ENCODE peak calls at places on chromosomes 5 and 9, in five cellular contexts. O, F, E, R and A are unnamed samples.

GRCh38 chr5:2038337-2039179 is 155.8 kb upstream of the IRX4 start:
- DNase-seq in O (peak), F (peak), E (peak), R (peak), A (peak)

GRCh38 chr9:99852617-99853016 is 30.9 kb downstream of the NR4A3 start:
- DNase-seq in O (no peak), F (no peak), E (no peak), R (no peak), A (no peak)

GRCh38 chr5:127011151-127011550 is 19.2 kb downstream of the MARCHF3 start:
- DNase-seq in O (no peak), F (no peak), E (no peak), R (no peak), A (no peak)

GRCh38 chr5:176916337-176916736 is 17.2 kb upstream of the HK3 start:
- DNase-seq in O (no peak), F (no peak), E (no peak), R (no peak), A (no peak)

GRCh38 chr5:117463836-117464235 is 889.2 kb upstream of the SEMA6A start:
- DNase-seq in O (no peak), F (no peak), E (no peak), R (no peak), A (no peak)

GRCh38 chr5:75412111-75412990 is 75.3 kb downstream of the HMGCR start:
- DNase-seq in O (peak), F (no peak), E (no peak), R (peak), A (no peak)

GRCh38 chr5:71880531-71880930 is 161.5 kb downstream of the CARTPT start:
- DNase-seq in O (no peak), F (no peak), E (no peak), R (no peak), A (no peak)

GRCh38 chr5:81922790-81923398 is 48.9 kb upstream of the ATG10 start:
- DNase-seq in O (no peak), F (no peak), E (no peak), R (no peak), A (no peak)

GRCh38 chr9:101398335-101398929 is at the start of the genes MRPL50 and ZNF189:
- DNase-seq in O (peak), F (peak), E (peak), R (peak), A (peak)

GRCh38 chr9:131334568-131335105 is 45.1 kb downstream of the PLPP7 start:
- DNase-seq in O (no peak), F (no peak), E (no peak), R (no peak), A (no peak)

GRCh38 chr5:162842725-162843124 is 594.7 kb upstream of the CCNG1 start:
- DNase-seq in O (peak), F (no peak), E (no peak), R (no peak), A (no peak)

GRCh38 chr5:37721447-37721871 is 118.4 kb downstream of the GDNF start:
- DNase-seq in O (peak), F (no peak), E (no peak), R (no peak), A (no peak)

GRCh38 chr9:95048225-95049087 is 269.1 kb downstream of the FANCC start:
- DNase-seq in O (peak), F (no peak), E (peak), R (no peak), A (peak)

GRCh38 chr9:128055222-128056040 is 11.7 kb downstream of the NAIF1 start:
- DNase-seq in O (peak), F (no peak), E (no peak), R (no peak), A (no peak)

GRCh38 chr9:106932178-106932577 is 69.2 kb downstream of the ZNF462 start:
- DNase-seq in O (no peak), F (no peak), E (no peak), R (no peak), A (no peak)

GRCh38 chr5:126877569-126877968 is 100.6 kb downstream of the LMNB1 start:
- DNase-seq in O (no peak), F (no peak), E (no peak), R (no peak), A (no peak)

GRCh38 chr5:172052454-172053236 is 46.2 kb upstream of the FBXW11 start:
- DNase-seq in O (no peak), F (no peak), E (no peak), R (no peak), A (no peak)

GRCh38 chr5:56900858-56901578 is 8.4 kb upstream of the SETD9 start:
- DNase-seq in O (peak), F (peak), E (peak), R (no peak), A (no peak)

GRCh38 chr5:143031781-143032724 is 261.9 kb downstream of the ARHGAP26 start:
- DNase-seq in O (no peak), F (no peak), E (no peak), R (no peak), A (no peak)

GRCh38 chr5:757931-758697 is 26.4 kb downstream of the ZDHHC11B start:
- DNase-seq in O (no peak), F (no peak), E (no peak), R (no peak), A (no peak)

GRCh38 chr5:83337453-83338035 is 134.0 kb upstream of the VCAN start:
- DNase-seq in O (no peak), F (no peak), E (no peak), R (no peak), A (no peak)

DNA sequence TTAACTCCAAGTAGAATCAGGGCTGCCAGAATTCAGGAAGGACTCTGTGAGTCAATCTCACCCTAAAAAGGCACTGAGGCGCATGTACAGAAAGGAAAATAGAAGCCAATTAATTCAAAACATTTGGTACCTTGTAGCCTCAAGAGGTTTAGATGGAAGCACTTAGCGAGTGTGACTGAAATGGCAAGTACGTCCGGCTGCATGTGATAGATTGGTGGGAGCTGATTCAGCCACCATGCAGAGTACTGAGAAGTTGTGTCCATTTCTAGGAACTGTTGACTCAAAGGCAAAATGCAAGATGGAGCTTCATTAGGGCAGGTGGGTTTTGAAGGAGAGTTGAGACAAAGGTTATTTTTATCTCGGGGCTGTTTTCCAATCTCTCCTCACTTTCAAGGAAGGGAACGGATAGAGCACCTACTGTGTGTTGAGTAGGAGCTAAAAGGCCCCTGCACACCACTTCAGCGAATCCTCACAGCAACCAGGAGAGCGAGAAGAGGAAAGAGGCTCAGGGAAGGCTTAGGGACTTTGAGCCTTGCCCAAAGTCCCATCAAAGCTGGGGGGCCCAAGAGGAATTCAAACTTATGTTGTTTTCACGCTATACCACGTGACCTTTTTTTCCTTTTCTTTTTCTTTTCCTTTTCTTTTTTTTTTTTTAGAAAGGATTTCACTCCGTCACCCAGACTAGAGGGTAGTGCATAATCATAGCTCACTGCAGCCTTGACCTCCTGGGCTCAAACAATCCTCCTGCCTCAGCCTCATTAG is 34.6 kb upstream of the CPEB4 start:
- DNase-seq in O (no peak), F (no peak), E (no peak), R (no peak), A (no peak)
- H3K27ac ChIP-seq in O (no peak), F (no peak), E (no peak), R (no peak), A (no peak)

GRCh38 chr5:159440948-159441347 is 110.7 kb upstream of the IL12B start:
- DNase-seq in O (no peak), F (no peak), E (no peak), R (no peak), A (no peak)
- TF ChIP-seq CTCF in O (no peak), F (no peak), E (no peak), R (no peak), A (no peak)

GRCh38 chr5:179788193-179788854 is 5.5 kb upstream of the LTC4S start:
- DNase-seq in O (no peak), F (no peak), E (no peak), R (no peak), A (no peak)
- TF ChIP-seq REST in O (no peak), F (no peak), E (no peak), R (no peak), A (no peak)

GRCh38 chr5:14268236-14268701 is 125.1 kb downstream of the TRIO start:
- DNase-seq in O (no peak), F (peak), E (peak), R (peak), A (no peak)
- H3K27ac ChIP-seq in O (peak), F (peak), E (peak), R (peak), A (no peak)

GRCh38 chr5:129902806-129903205 is 1.5 kb upstream of the CHSY3 start:
- DNase-seq in O (no peak), F (no peak), E (no peak), R (no peak), A (no peak)

GRCh38 chr5:129904667-129905466 is 602 bp downstream of the CHSY3 start:
- DNase-seq in O (peak), F (no peak), E (peak), R (no peak), A (no peak)

GRCh38 chr5:129904102-129904666 is at the start of gene CHSY3:
- DNase-seq in O (peak), F (peak), E (peak), R (no peak), A (peak)

GRCh38 chr5:129903466-129904101 is 681 bp upstream of the CHSY3 start:
- DNase-seq in O (peak), F (no peak), E (peak), R (no peak), A (no peak)

GRCh38 chr5:129899454-129899853 is 4.8 kb upstream of the CHSY3 start:
- DNase-seq in O (no peak), F (no peak), E (peak), R (no peak), A (no peak)
- TF ChIP-seq CTCF in O (no peak), F (peak), E (peak), R (peak), A (no peak)

GRCh38 chr9:105930007-105930627 is 235.8 kb downstream of the TMEM38B start:
- DNase-seq in O (no peak), F (no peak), E (no peak), R (no peak), A (no peak)
- TF ChIP-seq REST in O (no peak), F (no peak), E (no peak), R (no peak), A (no peak)